ENCODE peak calls at places on chromosomes 7 and 10, in nine cellular contexts. K, G, Q, J, V, F, U, N and T are unnamed samples. For H3K4me1, the result is how much of the 10 kb centered on the place peaks cover.

GRCh38 chr7:74010407-74010806 is 17.6 kb upstream of the ELN start:
- DNase-seq in G (no peak), Q (no peak), N (no peak), F (peak), U (no peak), K (no peak), J (no peak), V (peak), T (no peak)

GRCh38 chr7:99418260-99418659 is 9.5 kb downstream of the BUD31 start:
- DNase-seq in V (no peak), G (no peak), U (no peak), K (no peak), N (no peak), F (no peak), Q (no peak), J (no peak), T (no peak)

GRCh38 chr10:4770766-4771553 is 55.0 kb upstream of the AKR1E2 start:
- DNase-seq in G (no peak), V (peak), U (peak), N (no peak), Q (no peak), K (peak), J (no peak), F (peak), T (no peak)

GRCh38 chr10:49112098-49112497 is 3.2 kb downstream of the VSTM4 start:
- DNase-seq in U (no peak), G (no peak), K (no peak), V (no peak), F (no peak), J (no peak), N (no peak), Q (no peak), T (no peak)

GRCh38 chr7:151804756-151805503 is 72.0 kb downstream of the PRKAG2 start:
- DNase-seq in G (no peak), Q (no peak), F (no peak), J (no peak), U (no peak), K (no peak), V (no peak), N (no peak), T (no peak)

GRCh38 chr10:43964486-43964885 is 315.8 kb upstream of the ZNF32 start:
- DNase-seq in F (no peak), N (no peak), G (no peak), K (no peak), V (no peak), J (no peak), Q (no peak), U (no peak), T (no peak)

GRCh38 chr10:127715782-127716378 is 21.1 kb upstream of the FOXI2 start:
- DNase-seq in N (no peak), F (no peak), Q (no peak), V (peak), J (no peak), K (no peak), G (no peak), U (peak), T (no peak)

GRCh38 chr10:58459069-58459468 is 53.6 kb upstream of the BICC1 start:
- DNase-seq in Q (no peak), J (no peak), K (no peak), V (no peak), F (no peak), U (no peak), N (no peak), G (no peak), T (no peak)

GRCh38 chr7:17556247-17556646 is 257.8 kb downstream of the AHR start:
- DNase-seq in K (no peak), N (no peak), G (peak), U (no peak), V (no peak), J (no peak), Q (no peak), F (no peak), T (no peak)

GRCh38 chr7:154899893-154900292 is 103.0 kb downstream of the PAXIP1 start:
- DNase-seq in V (no peak), F (no peak), U (no peak), N (no peak), G (no peak), K (no peak), Q (no peak), J (no peak), T (no peak)

GRCh38 chr10:111429288-111430028 is 352.6 kb downstream of the ADRA2A start:
- DNase-seq in F (no peak), V (no peak), N (no peak), Q (no peak), J (peak), G (no peak), U (no peak), K (no peak), T (no peak)

GRCh38 chr7:100888529-100888987 is 957 bp downstream of the UFSP1 start:
- DNase-seq in Q (no peak), V (no peak), J (no peak), F (no peak), G (no peak), U (no peak), K (no peak), N (no peak), T (no peak)

GRCh38 chr7:132049462-132050304 is 493.3 kb upstream of the PODXL start:
- DNase-seq in Q (no peak), U (peak), K (peak), G (no peak), N (no peak), F (peak), V (no peak), J (no peak), T (no peak)

GRCh38 chr7:131581241-131582157 is 25.1 kb upstream of the PODXL start:
- DNase-seq in Q (no peak), U (no peak), J (no peak), V (no peak), K (no peak), G (peak), F (no peak), N (peak), T (no peak)

GRCh38 chr7:130995252-130996081 is 261.5 kb upstream of the KLF14 start:
- DNase-seq in J (no peak), G (no peak), V (no peak), F (no peak), Q (no peak), K (peak), U (peak), N (no peak), T (no peak)

GRCh38 chr10:10826125-10826524 is 191.5 kb upstream of the CELF2 start:
- DNase-seq in G (no peak), U (no peak), N (no peak), F (peak), J (no peak), K (no peak), V (peak), Q (no peak), T (no peak)

GRCh38 chr10:17038627-17039026 is 91.0 kb downstream of the CUBN start:
- DNase-seq in J (peak), V (no peak), U (no peak), K (no peak), F (no peak), Q (no peak), N (no peak), G (peak), T (no peak)

GRCh38 chr7:150379590-150380379 is 655 bp downstream of the ZNF775 start:
- DNase-seq in N (no peak), F (peak), G (no peak), K (no peak), U (no peak), J (peak), Q (no peak), V (no peak), T (no peak)

GRCh38 chr7:46317256-46317655 is 396.2 kb upstream of the IGFBP3 start:
- DNase-seq in V (peak), J (no peak), G (no peak), K (no peak), U (no peak), N (no peak), Q (no peak), F (no peak), T (no peak)

GRCh38 chr10:92094960-92095359 is 171.4 kb downstream of the BTAF1 start:
- DNase-seq in U (no peak), N (no peak), G (no peak), F (no peak), J (no peak), V (no peak), K (no peak), Q (no peak), T (no peak)
- H3K4me1 ChIP-seq in U (under half), N (under half), G (under half), F (under half), J (under half), V (under half), K (under half), Q (under half), T (under half)

DNA sequence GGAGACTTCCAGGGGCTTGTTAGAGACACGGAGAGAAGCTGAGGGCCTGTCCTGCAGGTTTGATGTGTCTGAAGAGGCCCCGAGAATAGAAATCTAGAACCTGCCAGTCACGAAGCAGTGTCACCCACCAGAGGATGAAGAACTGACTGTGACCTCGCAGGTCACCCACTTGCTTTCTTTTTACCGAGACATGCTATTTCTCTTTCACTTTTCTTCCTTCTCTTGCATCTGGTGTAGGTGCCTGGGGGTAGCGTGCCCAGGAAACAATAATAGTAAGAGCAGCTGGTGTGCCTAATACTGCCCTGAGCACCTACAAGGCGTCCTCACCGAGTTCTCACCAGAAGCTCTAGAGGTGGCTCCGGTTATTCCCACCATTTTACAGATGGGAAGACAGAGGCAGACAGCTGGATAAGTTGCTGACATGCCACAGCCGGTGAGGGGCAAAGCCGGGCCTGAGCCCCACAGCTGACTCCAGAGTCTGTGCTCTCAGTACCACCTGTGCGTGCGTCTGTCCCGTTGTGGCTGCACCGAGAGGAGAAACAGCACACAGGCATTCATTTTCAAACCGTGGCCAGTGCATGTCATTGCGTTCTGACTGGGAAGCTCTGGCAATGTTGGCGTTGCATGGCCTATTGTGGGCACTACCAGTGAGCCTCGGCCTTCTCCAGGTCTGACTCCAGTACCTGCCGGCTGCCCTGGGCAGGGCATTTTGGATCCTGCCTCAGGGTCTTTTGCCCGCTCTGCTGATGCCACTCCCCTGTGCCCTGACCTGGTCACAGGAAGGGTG is 7.8 kb downstream of the CHST3 start:
- DNase-seq in J (no peak), Q (no peak), N (no peak), G (no peak), V (no peak), F (no peak), U (no peak), K (no peak), T (no peak)
- H3K4me1 ChIP-seq in J (half or more), Q (under half), N (under half), G (half or more), V (half or more), F (half or more), U (half or more), K (under half), T (half or more)

DNA sequence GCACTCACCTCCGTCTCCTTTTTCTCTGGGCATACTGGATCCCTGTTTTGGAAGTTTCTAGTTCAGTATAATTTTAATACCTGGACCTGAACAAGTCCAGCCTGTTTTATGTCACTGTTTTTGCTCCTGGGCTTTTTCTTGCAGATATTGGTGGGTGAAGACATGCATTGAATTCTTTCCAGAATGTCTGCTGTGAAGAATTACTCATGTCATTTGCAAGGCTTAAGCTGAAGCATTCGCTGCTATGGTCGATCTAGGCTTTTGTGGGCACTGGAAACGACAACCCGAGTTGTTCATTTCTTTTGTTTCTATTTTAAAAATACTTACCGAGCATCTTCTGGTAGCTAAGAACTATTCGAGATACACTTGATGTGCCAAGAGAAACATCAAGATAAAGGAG is 36.7 kb downstream of the TCF7L2 start:
- DNase-seq in J (no peak), Q (no peak), U (no peak), F (no peak), G (no peak), K (no peak), N (no peak), V (peak), T (no peak)
- H3K4me1 ChIP-seq in J (half or more), Q (under half), U (under half), F (under half), G (half or more), K (half or more), N (under half), V (under half), T (under half)

GRCh38 chr7:30147223-30147622 is 12.4 kb downstream of the MTURN start:
- DNase-seq in J (no peak), F (no peak), Q (no peak), G (no peak), V (no peak), K (no peak), U (no peak), N (no peak), T (no peak)
- H3K4me1 ChIP-seq in J (half or more), F (half or more), Q (under half), G (under half), V (under half), K (under half), U (under half), N (under half), T (under half)

GRCh38 chr7:28068811-28069216 is 111.8 kb downstream of the JAZF1 start:
- DNase-seq in G (no peak), Q (no peak), F (no peak), V (no peak), U (no peak), N (no peak), J (no peak), K (no peak), T (no peak)
- H3K4me1 ChIP-seq in G (under half), Q (under half), F (under half), V (under half), U (under half), N (under half), J (under half), K (under half), T (under half)

GRCh38 chr7:92830047-92830446 is 6.3 kb downstream of the CDK6 start:
- DNase-seq in F (no peak), V (no peak), J (no peak), K (no peak), G (no peak), U (no peak), N (no peak), Q (no peak), T (no peak)
- H3K4me1 ChIP-seq in F (under half), V (under half), J (half or more), K (under half), G (half or more), U (under half), N (under half), Q (half or more), T (under half)

GRCh38 chr7:143230602-143231457 is 9.0 kb downstream of the TAS2R40 start:
- DNase-seq in Q (no peak), K (no peak), N (no peak), G (no peak), V (no peak), J (no peak), F (no peak), U (no peak), T (no peak)
- H3K4me1 ChIP-seq in Q (under half), K (under half), N (under half), G (under half), V (under half), J (under half), F (under half), U (under half), T (under half)